ENCODE peak calls at places on chromosomes 11 and 22, in six cellular contexts. One of them, this sample, is unnamed. For H3K4me1, the result is how much of the 10 kb centered on the place peaks cover.

GRCh38 chr11:1258401-1259075 is 35.7 kb downstream of the MUC5B start:
- DNase-seq in fibroblast of lung: no peak
- DNase-seq in left lung: peak
- DNase-seq in H9: no peak
- DNase-seq in neural progenitor cell: no peak
- DNase-seq in right atrium auricular region: no peak
- DNase-seq in this sample: no peak

GRCh38 chr11:99522467-99523173 is 501.9 kb downstream of the CNTN5 start:
- DNase-seq in right atrium auricular region: no peak
- DNase-seq in left lung: no peak
- DNase-seq in H9: no peak
- DNase-seq in fibroblast of lung: peak
- DNase-seq in neural progenitor cell: no peak
- DNase-seq in this sample: no peak

GRCh38 chr22:19176175-19176630 is 2.3 kb downstream of the SLC25A1 start:
- DNase-seq in right atrium auricular region: no peak
- DNase-seq in left lung: no peak
- DNase-seq in H9: no peak
- DNase-seq in fibroblast of lung: no peak
- DNase-seq in neural progenitor cell: peak
- DNase-seq in this sample: no peak

GRCh38 chr11:29628584-29628983 is 388.2 kb downstream of the KCNA4 start:
- DNase-seq in fibroblast of lung: no peak
- DNase-seq in right atrium auricular region: no peak
- DNase-seq in H9: no peak
- DNase-seq in left lung: no peak
- DNase-seq in neural progenitor cell: no peak
- DNase-seq in this sample: no peak

GRCh38 chr22:45188779-45189178 is 25.1 kb downstream of the NUP50 start:
- DNase-seq in H9: no peak
- DNase-seq in fibroblast of lung: no peak
- DNase-seq in left lung: no peak
- DNase-seq in neural progenitor cell: no peak
- DNase-seq in right atrium auricular region: no peak
- DNase-seq in this sample: no peak

GRCh38 chr11:117820516-117820915 is 4.0 kb downstream of the FXYD2 start:
- DNase-seq in H9: no peak
- DNase-seq in fibroblast of lung: no peak
- DNase-seq in right atrium auricular region: no peak
- DNase-seq in left lung: peak
- DNase-seq in neural progenitor cell: no peak
- DNase-seq in this sample: no peak

GRCh38 chr11:27663294-27663693 is 37.0 kb downstream of the BDNF start:
- DNase-seq in H9: no peak
- DNase-seq in neural progenitor cell: no peak
- DNase-seq in left lung: no peak
- DNase-seq in right atrium auricular region: no peak
- DNase-seq in fibroblast of lung: peak
- DNase-seq in this sample: no peak

GRCh38 chr11:118715245-118715807 is 35.9 kb upstream of the TREH start:
- DNase-seq in fibroblast of lung: peak
- DNase-seq in left lung: no peak
- DNase-seq in neural progenitor cell: no peak
- DNase-seq in right atrium auricular region: no peak
- DNase-seq in H9: no peak
- DNase-seq in this sample: peak

GRCh38 chr11:127074151-127074761 is 73.7 kb upstream of the KIRREL3 start:
- DNase-seq in H9: peak
- DNase-seq in neural progenitor cell: peak
- DNase-seq in right atrium auricular region: no peak
- DNase-seq in left lung: no peak
- DNase-seq in fibroblast of lung: peak
- DNase-seq in this sample: peak
- TF ChIP-seq CTCF in H9: peak
- TF ChIP-seq CTCF in neural progenitor cell: peak
- TF ChIP-seq CTCF in right atrium auricular region: peak
- TF ChIP-seq CTCF in left lung: no peak
- TF ChIP-seq CTCF in fibroblast of lung: no peak
- TF ChIP-seq CTCF in this sample: peak

GRCh38 chr22:40479887-40480538 is 109.6 kb downstream of the SGSM3 start:
- DNase-seq in fibroblast of lung: peak
- DNase-seq in left lung: no peak
- DNase-seq in right atrium auricular region: no peak
- DNase-seq in H9: no peak
- DNase-seq in neural progenitor cell: no peak
- DNase-seq in this sample: no peak

GRCh38 chr22:40480996-40481395 is 110.6 kb downstream of the SGSM3 start:
- DNase-seq in H9: no peak
- DNase-seq in fibroblast of lung: no peak
- DNase-seq in left lung: no peak
- DNase-seq in right atrium auricular region: no peak
- DNase-seq in neural progenitor cell: no peak
- DNase-seq in this sample: no peak

GRCh38 chr22:40484906-40485660 is 114.7 kb downstream of the SGSM3 start:
- DNase-seq in left lung: no peak
- DNase-seq in H9: no peak
- DNase-seq in neural progenitor cell: no peak
- DNase-seq in fibroblast of lung: peak
- DNase-seq in right atrium auricular region: no peak
- DNase-seq in this sample: no peak

GRCh38 chr22:40482391-40482790 is 112.0 kb downstream of the SGSM3 start:
- DNase-seq in fibroblast of lung: no peak
- DNase-seq in left lung: no peak
- DNase-seq in neural progenitor cell: no peak
- DNase-seq in H9: no peak
- DNase-seq in right atrium auricular region: no peak
- DNase-seq in this sample: no peak

GRCh38 chr22:40482886-40483285 is 112.5 kb downstream of the SGSM3 start:
- DNase-seq in right atrium auricular region: no peak
- DNase-seq in fibroblast of lung: no peak
- DNase-seq in left lung: no peak
- DNase-seq in neural progenitor cell: no peak
- DNase-seq in H9: no peak
- DNase-seq in this sample: no peak
- H3K4me1 ChIP-seq in right atrium auricular region: under half
- H3K4me1 ChIP-seq in fibroblast of lung: under half
- H3K4me1 ChIP-seq in left lung: half or more
- H3K4me1 ChIP-seq in neural progenitor cell: under half
- H3K4me1 ChIP-seq in H9: under half
- H3K4me1 ChIP-seq in this sample: under half

DNA sequence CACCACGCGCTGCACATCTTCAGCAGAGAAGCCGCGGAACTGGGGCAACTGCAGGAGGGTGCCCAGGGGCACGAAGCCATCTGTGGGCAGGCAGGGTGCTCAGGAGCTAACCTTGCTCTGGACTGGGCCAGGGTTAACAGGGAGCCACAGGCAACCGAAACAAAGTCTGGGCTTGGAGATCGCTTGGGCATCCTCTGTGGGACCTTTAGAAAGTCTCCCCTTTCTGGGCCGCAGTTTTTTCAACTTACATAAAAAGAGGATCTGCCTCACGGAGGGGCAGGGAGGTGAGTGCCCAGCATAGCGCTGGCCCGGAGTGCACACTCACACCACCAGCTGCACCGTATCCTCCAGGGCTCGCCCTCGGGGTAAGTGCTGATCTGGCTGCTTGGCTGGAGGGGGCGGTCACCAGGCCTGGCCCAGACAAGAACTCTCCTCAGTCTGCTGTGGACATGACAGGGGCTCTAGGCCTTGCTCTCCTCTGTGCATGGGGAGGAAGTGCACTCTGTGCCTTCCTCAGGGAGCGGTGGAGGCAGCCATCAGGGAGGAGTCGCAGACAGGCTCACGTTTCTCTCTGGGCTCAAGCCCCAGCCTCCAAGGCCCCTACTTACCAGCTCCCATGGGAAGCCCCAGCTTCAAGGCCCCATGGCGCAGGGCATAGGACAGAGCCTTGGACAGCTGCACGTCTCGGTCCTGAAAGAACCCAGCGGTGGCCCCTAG is 937 bp downstream of the TRPT1 start:
- DNase-seq in right atrium auricular region: no peak
- DNase-seq in H9: no peak
- DNase-seq in fibroblast of lung: no peak
- DNase-seq in left lung: no peak
- DNase-seq in neural progenitor cell: peak
- DNase-seq in this sample: no peak
- TF ChIP-seq CTCF in right atrium auricular region: no peak
- TF ChIP-seq CTCF in H9: no peak
- TF ChIP-seq CTCF in fibroblast of lung: no peak
- TF ChIP-seq CTCF in left lung: no peak
- TF ChIP-seq CTCF in neural progenitor cell: no peak
- TF ChIP-seq CTCF in this sample: no peak

GRCh38 chr22:33372875-33373274 is 314.7 kb upstream of the SYN3 start:
- DNase-seq in left lung: no peak
- DNase-seq in H9: no peak
- DNase-seq in neural progenitor cell: no peak
- DNase-seq in right atrium auricular region: no peak
- DNase-seq in fibroblast of lung: no peak
- DNase-seq in this sample: no peak
- H3K4me1 ChIP-seq in left lung: under half
- H3K4me1 ChIP-seq in H9: under half
- H3K4me1 ChIP-seq in neural progenitor cell: under half
- H3K4me1 ChIP-seq in right atrium auricular region: under half
- H3K4me1 ChIP-seq in fibroblast of lung: under half
- H3K4me1 ChIP-seq in this sample: under half

GRCh38 chr11:18013790-18014507 is 1.1 kb upstream of the SERGEF start:
- DNase-seq in fibroblast of lung: no peak
- DNase-seq in left lung: no peak
- DNase-seq in neural progenitor cell: peak
- DNase-seq in right atrium auricular region: no peak
- DNase-seq in H9: peak
- DNase-seq in this sample: no peak
- TF ChIP-seq CTCF in fibroblast of lung: no peak
- TF ChIP-seq CTCF in left lung: no peak
- TF ChIP-seq CTCF in neural progenitor cell: no peak
- TF ChIP-seq CTCF in right atrium auricular region: no peak
- TF ChIP-seq CTCF in H9: peak
- TF ChIP-seq CTCF in this sample: no peak

GRCh38 chr11:75150879-75151278 is at the start of gene SLCO2B1:
- DNase-seq in neural progenitor cell: no peak
- DNase-seq in H9: no peak
- DNase-seq in right atrium auricular region: no peak
- DNase-seq in fibroblast of lung: no peak
- DNase-seq in left lung: no peak
- DNase-seq in this sample: no peak
- H3K4me1 ChIP-seq in neural progenitor cell: under half
- H3K4me1 ChIP-seq in H9: under half
- H3K4me1 ChIP-seq in right atrium auricular region: under half
- H3K4me1 ChIP-seq in fibroblast of lung: under half
- H3K4me1 ChIP-seq in left lung: half or more
- H3K4me1 ChIP-seq in this sample: half or more

GRCh38 chr11:64056861-64057260 is 21.1 kb downstream of the FLRT1 start:
- DNase-seq in fibroblast of lung: no peak
- DNase-seq in right atrium auricular region: no peak
- DNase-seq in neural progenitor cell: no peak
- DNase-seq in H9: no peak
- DNase-seq in left lung: no peak
- DNase-seq in this sample: no peak
- TF ChIP-seq CTCF in fibroblast of lung: no peak
- TF ChIP-seq CTCF in right atrium auricular region: no peak
- TF ChIP-seq CTCF in neural progenitor cell: no peak
- TF ChIP-seq CTCF in H9: no peak
- TF ChIP-seq CTCF in left lung: no peak
- TF ChIP-seq CTCF in this sample: no peak

This sample was measured in body of pancreas.